ENCODE peak calls at places on chromosomes 3 and 15, in six cellular contexts. G is stomach, F is HepG2, Q is suprapubic skin, S is upper lobe of left lung, P is sigmoid colon. W is an unnamed sample.

GRCh38 chr3:8972614-8973013 is 9.3 kb upstream of the RAD18 start:
- DNase-seq in G (no peak), F (peak; percentile 20), Q (no peak), S (no peak), P (no peak), W (peak; percentile 82)

GRCh38 chr3:157543491-157544035 is 40.3 kb upstream of the VEPH1 start:
- DNase-seq in G (no peak), F (no peak), Q (no peak), S (no peak), P (no peak), W (no peak)

GRCh38 chr3:73324203-73325155 is 263.0 kb downstream of the EBLN2 start:
- DNase-seq in G (no peak), F (no peak), Q (no peak), S (no peak), P (no peak), W (no peak)

GRCh38 chr3:192063570-192063969 is 602.6 kb downstream of the PYDC2 start:
- DNase-seq in G (no peak), F (no peak), Q (no peak), S (no peak), P (no peak), W (no peak)

GRCh38 chr3:155418426-155418825 is 124.9 kb upstream of the STRIT1 start:
- DNase-seq in G (no peak), F (no peak), Q (no peak), S (no peak), P (peak; percentile 69), W (peak; percentile 86)

GRCh38 chr3:41041899-41042298 is 157.4 kb upstream of the CTNNB1 start:
- DNase-seq in G (no peak), F (no peak), Q (no peak), S (no peak), P (no peak), W (peak; percentile 53)

GRCh38 chr3:169085827-169086226 is 577.7 kb downstream of the MECOM start:
- DNase-seq in G (no peak), F (no peak), Q (no peak), S (no peak), P (no peak), W (no peak)

GRCh38 chr3:17213102-17213501 is 328.3 kb downstream of the PLCL2 start:
- DNase-seq in G (no peak), F (peak; percentile 55), Q (no peak), S (no peak), P (no peak), W (no peak)

GRCh38 chr3:52313774-52314188 is 2.3 kb upstream of the DNAH1 start:
- DNase-seq in G (no peak), F (no peak), Q (no peak), S (peak; percentile 61), P (no peak), W (no peak)

GRCh38 chr3:107988464-107989156 is 102.2 kb downstream of the CD47 start:
- DNase-seq in G (peak; percentile 52), F (no peak), Q (no peak), S (peak; percentile 91), P (no peak), W (no peak)

GRCh38 chr3:99330924-99331532 is 307.4 kb upstream of the COL8A1 start:
- DNase-seq in G (no peak), F (no peak), Q (no peak), S (no peak), P (no peak), W (no peak)

GRCh38 chr15:70226337-70226980 is 128.7 kb upstream of the TLE3 start:
- DNase-seq in G (no peak), F (no peak), Q (peak; percentile 57), S (no peak), P (no peak), W (no peak)

GRCh38 chr3:176914764-176915163 is 282.5 kb downstream of the TBL1XR1 start:
- DNase-seq in G (no peak), F (no peak), Q (no peak), S (no peak), P (no peak), W (no peak)

GRCh38 chr3:5784656-5785055 is 597.1 kb downstream of the EDEM1 start:
- DNase-seq in G (no peak), F (no peak), Q (no peak), S (no peak), P (no peak), W (no peak)

GRCh38 chr3:17489139-17489538 is 253.3 kb downstream of the TBC1D5 start:
- DNase-seq in G (no peak), F (no peak), Q (no peak), S (no peak), P (no peak), W (no peak)

GRCh38 chr3:134066539-134067310 is 37.0 kb upstream of the SLCO2A1 start:
- DNase-seq in G (peak; percentile 46), F (no peak), Q (peak; percentile 57), S (peak; percentile 37), P (no peak), W (peak; percentile 82)

GRCh38 chr15:100733088-100733487 is 130.7 kb downstream of the ASB7 start:
- DNase-seq in G (no peak), F (no peak), Q (no peak), S (no peak), P (no peak), W (peak; percentile 77)

GRCh38 chr15:65638681-65639089 is 16.9 kb downstream of the SLC24A1 start:
- DNase-seq in G (no peak), F (peak; percentile 57), Q (no peak), S (no peak), P (no peak), W (no peak)

GRCh38 chr3:172355836-172356235 is 92.4 kb downstream of the GHSR start:
- DNase-seq in G (peak; percentile 40), F (no peak), Q (no peak), S (no peak), P (no peak), W (no peak)

GRCh38 chr3:30644615-30645014 is 38.2 kb downstream of the TGFBR2 start:
- DNase-seq in G (peak; percentile 40), F (no peak), Q (peak; percentile 80), S (peak; percentile 33), P (peak; percentile 92), W (no peak)

GRCh38 chr3:39639344-39640236 is 169.8 kb upstream of the MYRIP start:
- DNase-seq in G (no peak), F (peak; percentile 40), Q (no peak), S (peak; percentile 37), P (no peak), W (no peak)

GRCh38 chr15:44084171-44084570 is 110.9 kb downstream of the FRMD5 start:
- DNase-seq in G (no peak), F (no peak), Q (no peak), S (no peak), P (no peak), W (no peak)

GRCh38 chr3:82496890-82497560 is 735.6 kb upstream of the GBE1 start:
- DNase-seq in G (no peak), F (peak; percentile 38), Q (no peak), S (no peak), P (no peak), W (no peak)

GRCh38 chr3:118942195-118942594 is 92.5 kb downstream of the IGSF11 start:
- DNase-seq in G (no peak), F (no peak), Q (no peak), S (no peak), P (no peak), W (no peak)

GRCh38 chr3:53478166-53478830 is 16.1 kb upstream of the CACNA1D start:
- DNase-seq in G (no peak), F (peak; percentile 98), Q (no peak), S (no peak), P (no peak), W (peak; percentile 72)

DNA sequence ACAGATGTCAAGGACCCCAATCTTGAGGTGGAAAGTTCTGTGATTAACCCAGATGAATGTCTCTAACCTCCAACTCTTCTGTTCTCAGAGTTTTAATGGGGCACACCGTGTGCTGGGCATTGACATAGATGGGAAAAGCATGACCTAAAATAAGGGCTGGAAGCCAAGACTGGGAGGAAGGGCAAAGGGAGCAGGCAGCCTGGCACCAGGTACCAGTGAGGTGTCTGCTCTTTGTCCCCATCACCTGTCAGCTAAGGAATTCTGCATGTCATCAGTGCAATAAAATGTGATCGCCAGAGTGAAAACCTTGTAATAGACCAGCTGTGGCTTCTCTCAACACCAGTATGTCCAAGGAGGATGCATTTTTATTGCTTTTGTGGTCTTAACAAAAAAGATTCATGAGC is 143.5 kb upstream of the TPM1 start:
- DNase-seq in G (no peak), F (peak; percentile 33), Q (no peak), S (no peak), P (peak; percentile 93), W (no peak)
- TF ChIP-seq EP300 in G (peak; percentile 99), F (no peak), Q (peak; percentile 98), S (no peak), P (peak; percentile 100), W (peak; percentile 100)

GRCh38 chr3:182255095-182255600 is 538.2 kb upstream of the ATP11B start:
- DNase-seq in G (no peak), F (no peak), Q (no peak), S (no peak), P (no peak), W (no peak)
- TF ChIP-seq POLR2AphosphoS5 in G (no peak), F (no peak), Q (no peak), S (no peak), P (no peak), W (no peak)

GRCh38 chr15:77497108-77497737 is 76.5 kb downstream of the HMG20A start:
- DNase-seq in G (peak; percentile 41), F (no peak), Q (no peak), S (no peak), P (peak; percentile 91), W (no peak)

GRCh38 chr15:77499087-77499765 is 78.5 kb downstream of the HMG20A start:
- DNase-seq in G (no peak), F (no peak), Q (no peak), S (no peak), P (no peak), W (no peak)

GRCh38 chr15:77495806-77496589 is 75.3 kb downstream of the HMG20A start:
- DNase-seq in G (no peak), F (no peak), Q (no peak), S (no peak), P (no peak), W (no peak)

GRCh38 chr15:77496710-77497107 is 76.0 kb downstream of the HMG20A start:
- DNase-seq in G (peak; percentile 80), F (peak; percentile 68), Q (peak; percentile 93), S (peak; percentile 86), P (peak; percentile 95), W (peak; percentile 97)

DNA sequence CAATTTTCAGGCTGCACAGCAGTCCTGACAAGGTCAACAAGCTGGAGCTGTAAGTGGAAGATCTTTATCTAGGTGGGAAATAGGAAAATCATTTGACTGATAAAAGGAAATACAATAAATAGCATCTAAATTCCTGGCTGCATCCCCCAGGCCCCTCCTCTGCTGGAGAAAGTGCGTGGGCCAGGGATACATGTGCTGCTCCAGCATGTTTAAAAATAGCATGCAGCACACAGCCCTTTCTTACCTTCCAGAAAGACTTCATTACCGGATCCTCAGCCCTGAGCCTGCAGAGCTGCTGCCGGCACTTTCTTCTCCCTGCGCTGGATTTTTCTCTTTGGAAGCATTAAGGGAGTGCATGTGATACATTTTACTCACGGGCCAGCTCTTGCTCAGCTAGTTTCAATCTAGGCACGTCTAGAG is 77.3 kb downstream of the HMG20A start:
- DNase-seq in G (no peak), F (no peak), Q (no peak), S (no peak), P (no peak), W (no peak)
- H3K4me1 ChIP-seq in G (peaks cover 52% of the 10 kb centered on the region), F (peaks cover 36% of the 10 kb centered on the region), Q (peaks cover 55% of the 10 kb centered on the region), S (peaks cover 39% of the 10 kb centered on the region), P (peaks cover 57% of the 10 kb centered on the region), W (peaks cover 76% of the 10 kb centered on the region)

GRCh38 chr15:74433592-74434259 is at the start of gene SEMA7A:
- DNase-seq in G (peak; percentile 83), F (peak; percentile 64), Q (no peak), S (peak; percentile 88), P (peak; percentile 89), W (peak; percentile 96)
- TF ChIP-seq EP300 in G (no peak), F (no peak), Q (no peak), S (no peak), P (no peak), W (no peak)